ENCODE peak calls at places on chromosome 22, in nine cellular contexts. P is NB4, S is COLO829, B is nucleus accumbens, T is WTC11, M is iris pigment epithelial cell, Q is H4, X is ACHN, W is NCI-H1092. C is an unnamed sample.

GRCh38 chr22:43888740-43889139 is 3.1 kb downstream of the PNPLA5 start:
- DNase-seq in P (no peak), S (no peak), B (no peak), T (no peak), M (no peak), Q (no peak), X (no peak), W (no peak), C (no peak)

GRCh38 chr22:23144926-23145906 is at the start of gene RAB36:
- DNase-seq in P (peak), S (peak), B (peak), T (peak), M (peak), Q (peak), X (peak), W (peak), C (peak)

GRCh38 chr22:38177926-38178604 is 3.6 kb downstream of the PLA2G6 start:
- DNase-seq in P (peak), S (peak), B (no peak), T (no peak), M (peak), Q (peak), X (peak), W (no peak), C (peak)

GRCh38 chr22:38860291-38861169 is 11.5 kb downstream of the CBX6 start:
- DNase-seq in P (no peak), S (no peak), B (no peak), T (peak), M (no peak), Q (no peak), X (no peak), W (no peak), C (no peak)

GRCh38 chr22:46969491-46969890 is 207.0 kb downstream of the TBC1D22A start:
- DNase-seq in P (peak), S (no peak), B (no peak), T (no peak), M (no peak), Q (no peak), X (no peak), W (no peak), C (no peak)

GRCh38 chr22:23225724-23226496 is 45.6 kb downstream of the BCR start:
- DNase-seq in P (no peak), S (no peak), B (no peak), T (no peak), M (peak), Q (peak), X (peak), W (no peak), C (no peak)

GRCh38 chr22:47609653-47610052 is 847.2 kb downstream of the TBC1D22A start:
- DNase-seq in P (no peak), S (no peak), B (no peak), T (no peak), M (no peak), Q (no peak), X (no peak), W (no peak), C (no peak)

GRCh38 chr22:29205598-29206371 is at the start of gene EMID1:
- DNase-seq in P (peak), S (no peak), B (no peak), T (peak), M (peak), Q (no peak), X (peak), W (no peak), C (peak)

GRCh38 chr22:26718905-26719304 is 61.5 kb downstream of the MIAT start:
- DNase-seq in P (no peak), S (no peak), B (no peak), T (no peak), M (peak), Q (peak), X (peak), W (no peak), C (no peak)

GRCh38 chr22:37018086-37018814 is 997 bp downstream of the TST start:
- DNase-seq in P (no peak), S (no peak), B (no peak), T (no peak), M (no peak), Q (no peak), X (no peak), W (no peak), C (no peak)

GRCh38 chr22:38572065-38572464 is 2.1 kb upstream of the DMC1 start:
- DNase-seq in P (peak), S (peak), B (no peak), T (no peak), M (peak), Q (peak), X (peak), W (peak), C (no peak)

GRCh38 chr22:31496735-31497146 is 405 bp downstream of the SFI1 start:
- DNase-seq in P (peak), S (no peak), B (no peak), T (no peak), M (no peak), Q (no peak), X (peak), W (no peak), C (no peak)

GRCh38 chr22:43110927-43111623 is 525 bp downstream of the BIK start:
- DNase-seq in P (peak), S (no peak), B (no peak), T (peak), M (no peak), Q (no peak), X (no peak), W (no peak), C (no peak)

C was measured in HuH-7.5.